ENCODE peak calls at places on chromosomes 12 and 14, in five cellular contexts. One of them, this sample, is unnamed.
A peak's percentile ranks its signal among the peaks of the same experiment; 100 is the strongest.

GRCh38 chr12:10453144-10453543 is at the start of gene KLRC1:
- DNase-seq in neural crest cell: no peak
- DNase-seq in transverse colon: no peak
- DNase-seq in GM23338: no peak
- DNase-seq in progenitor cell of endocrine pancreas: no peak
- DNase-seq in this sample: no peak

GRCh38 chr12:89417246-89417977 is 65.1 kb upstream of the DUSP6 start:
- DNase-seq in neural crest cell: no peak
- DNase-seq in GM23338: no peak
- DNase-seq in transverse colon: no peak
- DNase-seq in progenitor cell of endocrine pancreas: no peak
- DNase-seq in this sample: no peak

GRCh38 chr12:6960291-6961277 is 9.4 kb downstream of the PTPN6 start:
- DNase-seq in GM23338: no peak
- DNase-seq in progenitor cell of endocrine pancreas: no peak
- DNase-seq in neural crest cell: no peak
- DNase-seq in transverse colon: peak; percentile 58
- DNase-seq in this sample: peak; percentile 40

GRCh38 chr12:65868133-65868705 is 43.9 kb downstream of the HMGA2 start:
- DNase-seq in transverse colon: no peak
- DNase-seq in GM23338: no peak
- DNase-seq in progenitor cell of endocrine pancreas: no peak
- DNase-seq in neural crest cell: no peak
- DNase-seq in this sample: no peak

GRCh38 chr12:93964936-93965335 is 183.4 kb upstream of the PLXNC1 start:
- DNase-seq in neural crest cell: no peak
- DNase-seq in progenitor cell of endocrine pancreas: no peak
- DNase-seq in GM23338: no peak
- DNase-seq in transverse colon: no peak
- DNase-seq in this sample: no peak

GRCh38 chr14:78959674-78960264 is 789.6 kb downstream of the NRXN3 start:
- DNase-seq in transverse colon: peak; percentile 64
- DNase-seq in progenitor cell of endocrine pancreas: peak; percentile 60
- DNase-seq in neural crest cell: peak; percentile 80
- DNase-seq in GM23338: peak; percentile 73
- DNase-seq in this sample: no peak

GRCh38 chr14:69044296-69044695 is 65.2 kb upstream of the ACTN1 start:
- DNase-seq in neural crest cell: no peak
- DNase-seq in transverse colon: no peak
- DNase-seq in GM23338: no peak
- DNase-seq in progenitor cell of endocrine pancreas: no peak
- DNase-seq in this sample: no peak

GRCh38 chr12:82740129-82741000 is 53.7 kb downstream of the TMTC2 start:
- DNase-seq in GM23338: peak; percentile 23
- DNase-seq in progenitor cell of endocrine pancreas: no peak
- DNase-seq in transverse colon: no peak
- DNase-seq in neural crest cell: no peak
- DNase-seq in this sample: no peak

GRCh38 chr14:92496458-92496857 is 17.1 kb upstream of the RIN3 start:
- DNase-seq in GM23338: no peak
- DNase-seq in transverse colon: no peak
- DNase-seq in progenitor cell of endocrine pancreas: no peak
- DNase-seq in neural crest cell: no peak
- DNase-seq in this sample: no peak

GRCh38 chr14:39988939-39989338 is 556.7 kb upstream of the FBXO33 start:
- DNase-seq in neural crest cell: no peak
- DNase-seq in transverse colon: no peak
- DNase-seq in progenitor cell of endocrine pancreas: no peak
- DNase-seq in GM23338: peak; percentile 76
- DNase-seq in this sample: no peak

GRCh38 chr14:99915305-99916090 is 122.3 kb downstream of the EML1 start:
- DNase-seq in neural crest cell: no peak
- DNase-seq in transverse colon: no peak
- DNase-seq in GM23338: no peak
- DNase-seq in progenitor cell of endocrine pancreas: no peak
- DNase-seq in this sample: no peak

GRCh38 chr14:35687335-35687939 is 121.7 kb downstream of the RALGAPA1 start:
- DNase-seq in neural crest cell: peak; percentile 24
- DNase-seq in transverse colon: peak; percentile 15
- DNase-seq in GM23338: peak; percentile 77
- DNase-seq in progenitor cell of endocrine pancreas: no peak
- DNase-seq in this sample: no peak

GRCh38 chr12:69918287-69918686 is 93.3 kb downstream of the MYRFL start:
- DNase-seq in progenitor cell of endocrine pancreas: no peak
- DNase-seq in transverse colon: no peak
- DNase-seq in neural crest cell: no peak
- DNase-seq in GM23338: no peak
- DNase-seq in this sample: no peak

GRCh38 chr14:91358654-91359210 is 58.9 kb downstream of the CCDC88C start:
- DNase-seq in neural crest cell: no peak
- DNase-seq in transverse colon: no peak
- DNase-seq in progenitor cell of endocrine pancreas: no peak
- DNase-seq in GM23338: no peak
- DNase-seq in this sample: no peak

GRCh38 chr12:106137456-106138278 is 1.1 kb downstream of the NUAK1 start:
- DNase-seq in GM23338: no peak
- DNase-seq in neural crest cell: no peak
- DNase-seq in progenitor cell of endocrine pancreas: no peak
- DNase-seq in transverse colon: no peak
- DNase-seq in this sample: no peak

GRCh38 chr12:851343-851742 is 98.2 kb downstream of the RAD52 start:
- DNase-seq in GM23338: no peak
- DNase-seq in progenitor cell of endocrine pancreas: no peak
- DNase-seq in transverse colon: no peak
- DNase-seq in neural crest cell: no peak
- DNase-seq in this sample: no peak

GRCh38 chr12:63294327-63294632 is 143.3 kb upstream of the AVPR1A start:
- DNase-seq in progenitor cell of endocrine pancreas: no peak
- DNase-seq in transverse colon: no peak
- DNase-seq in neural crest cell: no peak
- DNase-seq in GM23338: no peak
- DNase-seq in this sample: no peak

GRCh38 chr14:68713782-68714181 is 79.1 kb downstream of the ZFP36L1 start:
- DNase-seq in transverse colon: no peak
- DNase-seq in progenitor cell of endocrine pancreas: no peak
- DNase-seq in GM23338: no peak
- DNase-seq in neural crest cell: no peak
- DNase-seq in this sample: no peak

GRCh38 chr12:3047961-3048360 is 29.2 kb upstream of the TSPAN9 start:
- DNase-seq in progenitor cell of endocrine pancreas: no peak
- DNase-seq in neural crest cell: no peak
- DNase-seq in transverse colon: no peak
- DNase-seq in GM23338: peak; percentile 29
- DNase-seq in this sample: no peak

GRCh38 chr14:31139301-31139847 is 68.2 kb downstream of the HECTD1 start:
- DNase-seq in transverse colon: no peak
- DNase-seq in neural crest cell: no peak
- DNase-seq in progenitor cell of endocrine pancreas: no peak
- DNase-seq in GM23338: no peak
- DNase-seq in this sample: no peak

GRCh38 chr12:116601524-116601923 is 42.3 kb downstream of the MAP1LC3B2 start:
- DNase-seq in neural crest cell: no peak
- DNase-seq in GM23338: no peak
- DNase-seq in progenitor cell of endocrine pancreas: no peak
- DNase-seq in transverse colon: no peak
- DNase-seq in this sample: no peak

GRCh38 chr12:67364228-67364627 is 95.1 kb downstream of the CAND1 start:
- DNase-seq in neural crest cell: no peak
- DNase-seq in GM23338: no peak
- DNase-seq in transverse colon: no peak
- DNase-seq in progenitor cell of endocrine pancreas: no peak
- DNase-seq in this sample: no peak

GRCh38 chr12:105168006-105168405 is 60.5 kb downstream of the WASHC4 start:
- DNase-seq in progenitor cell of endocrine pancreas: no peak
- DNase-seq in transverse colon: no peak
- DNase-seq in GM23338: no peak
- DNase-seq in neural crest cell: no peak
- DNase-seq in this sample: no peak

GRCh38 chr12:110582286-110583136 is 607 bp downstream of the PPTC7 start:
- DNase-seq in progenitor cell of endocrine pancreas: peak; percentile 33
- DNase-seq in neural crest cell: peak; percentile 43
- DNase-seq in GM23338: peak; percentile 55
- DNase-seq in transverse colon: peak; percentile 74
- DNase-seq in this sample: peak; percentile 77

GRCh38 chr12:24960222-24960855 is 11.4 kb upstream of the BCAT1 start:
- DNase-seq in neural crest cell: peak; percentile 22
- DNase-seq in GM23338: peak; percentile 84
- DNase-seq in transverse colon: peak; percentile 20
- DNase-seq in progenitor cell of endocrine pancreas: peak; percentile 27
- DNase-seq in this sample: no peak

GRCh38 chr14:74190910-74191575 is 48.2 kb upstream of the VSX2 start:
- DNase-seq in neural crest cell: no peak
- DNase-seq in GM23338: no peak
- DNase-seq in transverse colon: no peak
- DNase-seq in progenitor cell of endocrine pancreas: no peak
- DNase-seq in this sample: no peak

GRCh38 chr14:100664841-100665425 is 61.8 kb upstream of the DLK1 start:
- DNase-seq in neural crest cell: no peak
- DNase-seq in GM23338: no peak
- DNase-seq in transverse colon: no peak
- DNase-seq in progenitor cell of endocrine pancreas: no peak
- DNase-seq in this sample: no peak

GRCh38 chr12:107612508-107612907 is 73.1 kb upstream of the PWP1 start:
- DNase-seq in neural crest cell: no peak
- DNase-seq in transverse colon: no peak
- DNase-seq in GM23338: no peak
- DNase-seq in progenitor cell of endocrine pancreas: no peak
- DNase-seq in this sample: no peak

GRCh38 chr12:52713960-52714886 is 10.9 kb upstream of the KRT77 start:
- DNase-seq in progenitor cell of endocrine pancreas: peak; percentile 27
- DNase-seq in GM23338: peak; percentile 69
- DNase-seq in neural crest cell: peak; percentile 49
- DNase-seq in transverse colon: no peak
- DNase-seq in this sample: no peak

GRCh38 chr14:57068511-57068910 is 200.2 kb downstream of the EXOC5 start:
- DNase-seq in GM23338: no peak
- DNase-seq in progenitor cell of endocrine pancreas: no peak
- DNase-seq in neural crest cell: no peak
- DNase-seq in transverse colon: no peak
- DNase-seq in this sample: no peak

GRCh38 chr12:6461401-6462233 is 8.9 kb downstream of the VAMP1 start:
- DNase-seq in GM23338: no peak
- DNase-seq in transverse colon: peak; percentile 80
- DNase-seq in neural crest cell: no peak
- DNase-seq in progenitor cell of endocrine pancreas: no peak
- DNase-seq in this sample: peak; percentile 70

GRCh38 chr12:50246159-50246865 is 37.0 kb downstream of the LIMA1 start:
- DNase-seq in GM23338: no peak
- DNase-seq in neural crest cell: no peak
- DNase-seq in transverse colon: no peak
- DNase-seq in progenitor cell of endocrine pancreas: no peak
- DNase-seq in this sample: no peak

GRCh38 chr12:10926263-10926662 is 2.8 kb upstream of the PRH2 start:
- DNase-seq in transverse colon: no peak
- DNase-seq in neural crest cell: no peak
- DNase-seq in progenitor cell of endocrine pancreas: no peak
- DNase-seq in GM23338: no peak
- DNase-seq in this sample: no peak

GRCh38 chr12:91920276-91920675 is 225.4 kb downstream of the BTG1 start:
- DNase-seq in progenitor cell of endocrine pancreas: no peak
- DNase-seq in transverse colon: no peak
- DNase-seq in neural crest cell: no peak
- DNase-seq in GM23338: no peak
- DNase-seq in this sample: no peak

GRCh38 chr14:56858422-56858821 is 48.1 kb upstream of the OTX2 start:
- DNase-seq in GM23338: peak; percentile 31
- DNase-seq in transverse colon: peak; percentile 7
- DNase-seq in progenitor cell of endocrine pancreas: no peak
- DNase-seq in neural crest cell: no peak
- DNase-seq in this sample: no peak

GRCh38 chr12:22014041-22014782 is 31.8 kb upstream of the CMAS start:
- DNase-seq in transverse colon: no peak
- DNase-seq in neural crest cell: no peak
- DNase-seq in GM23338: no peak
- DNase-seq in progenitor cell of endocrine pancreas: no peak
- DNase-seq in this sample: no peak

GRCh38 chr12:22016982-22017381 is 29.0 kb upstream of the CMAS start:
- DNase-seq in neural crest cell: no peak
- DNase-seq in GM23338: no peak
- DNase-seq in transverse colon: no peak
- DNase-seq in progenitor cell of endocrine pancreas: no peak
- DNase-seq in this sample: no peak

GRCh38 chr12:22014783-22015144 is 31.3 kb upstream of the CMAS start:
- DNase-seq in progenitor cell of endocrine pancreas: no peak
- DNase-seq in GM23338: no peak
- DNase-seq in transverse colon: no peak
- DNase-seq in neural crest cell: no peak
- DNase-seq in this sample: no peak

GRCh38 chr12:22018860-22019259 is 27.2 kb upstream of the CMAS start:
- DNase-seq in GM23338: no peak
- DNase-seq in progenitor cell of endocrine pancreas: no peak
- DNase-seq in neural crest cell: no peak
- DNase-seq in transverse colon: no peak
- DNase-seq in this sample: no peak
- TF ChIP-seq CTCF in GM23338: peak; percentile 58
- TF ChIP-seq CTCF in progenitor cell of endocrine pancreas: peak; percentile 37
- TF ChIP-seq CTCF in neural crest cell: peak; percentile 71
- TF ChIP-seq CTCF in transverse colon: peak; percentile 30
- TF ChIP-seq CTCF in this sample: no peak

GRCh38 chr12:46145881-46146280 is 123.0 kb downstream of the SLC38A1 start:
- DNase-seq in progenitor cell of endocrine pancreas: no peak
- DNase-seq in transverse colon: no peak
- DNase-seq in neural crest cell: no peak
- DNase-seq in GM23338: no peak
- DNase-seq in this sample: no peak
- TF ChIP-seq CTCF in progenitor cell of endocrine pancreas: no peak
- TF ChIP-seq CTCF in transverse colon: no peak
- TF ChIP-seq CTCF in neural crest cell: no peak
- TF ChIP-seq CTCF in GM23338: no peak
- TF ChIP-seq CTCF in this sample: no peak

GRCh38 chr12:48980953-48981756 is 3.0 kb downstream of the WNT1 start:
- DNase-seq in progenitor cell of endocrine pancreas: no peak
- DNase-seq in transverse colon: no peak
- DNase-seq in GM23338: peak; percentile 67
- DNase-seq in neural crest cell: no peak
- DNase-seq in this sample: no peak
- TF ChIP-seq CTCF in progenitor cell of endocrine pancreas: peak; percentile 40
- TF ChIP-seq CTCF in transverse colon: peak; percentile 25
- TF ChIP-seq CTCF in GM23338: no peak
- TF ChIP-seq CTCF in neural crest cell: no peak
- TF ChIP-seq CTCF in this sample: no peak

GRCh38 chr12:124233041-124233836 is 61.7 kb upstream of the RFLNA start:
- DNase-seq in progenitor cell of endocrine pancreas: no peak
- DNase-seq in neural crest cell: no peak
- DNase-seq in transverse colon: no peak
- DNase-seq in GM23338: no peak
- DNase-seq in this sample: no peak
- TF ChIP-seq CTCF in progenitor cell of endocrine pancreas: no peak
- TF ChIP-seq CTCF in neural crest cell: no peak
- TF ChIP-seq CTCF in transverse colon: no peak
- TF ChIP-seq CTCF in GM23338: no peak
- TF ChIP-seq CTCF in this sample: no peak